ENCODE peak calls at places on chromosomes 2 and 18, in six cellular contexts. D is astrocyte, F is tibial artery, C is thyroid gland, U is fibroblast of lung, I is left ventricle myocardium inferior. E is an unnamed sample.

GRCh38 chr2:19100570-19100969 is 257.9 kb downstream of the OSR1 start:
- DNase-seq in D (no peak), F (no peak), C (peak; percentile 21), U (no peak), I (no peak), E (no peak)

GRCh38 chr18:56910967-56911366 is 235.9 kb upstream of the BOD1L2 start:
- DNase-seq in D (no peak), F (no peak), C (no peak), U (no peak), I (no peak), E (no peak)

GRCh38 chr18:8339958-8340357 is 269.3 kb upstream of the RAB12 start:
- DNase-seq in D (no peak), F (no peak), C (no peak), U (no peak), I (peak; percentile 23), E (no peak)

GRCh38 chr18:13425357-13426095 is 207.0 kb downstream of the LDLRAD4 start:
- DNase-seq in D (no peak), F (no peak), C (no peak), U (no peak), I (no peak), E (no peak)

GRCh38 chr2:218815244-218815637 is 16.4 kb downstream of the PRKAG3 start:
- DNase-seq in D (no peak), F (no peak), C (no peak), U (no peak), I (no peak), E (no peak)

GRCh38 chr2:224882291-224883171 is 159.7 kb downstream of the DOCK10 start:
- DNase-seq in D (peak; percentile 90), F (no peak), C (no peak), U (peak; percentile 90), I (no peak), E (peak; percentile 88)

GRCh38 chr18:35999925-36000324 is 27.4 kb downstream of the RMP24 start:
- DNase-seq in D (no peak), F (no peak), C (no peak), U (no peak), I (no peak), E (no peak)

GRCh38 chr2:143128681-143129580 is at the start of gene ARHGAP15:
- DNase-seq in D (no peak), F (no peak), C (peak; percentile 12), U (no peak), I (no peak), E (no peak)

GRCh38 chr18:8685141-8685913 is 20.0 kb upstream of the MTCL1 start:
- DNase-seq in D (peak; percentile 70), F (no peak), C (no peak), U (no peak), I (no peak), E (peak; percentile 54)

GRCh38 chr18:14940738-14941137 is 192.8 kb downstream of the ANKRD30B start:
- DNase-seq in D (no peak), F (no peak), C (no peak), U (no peak), I (no peak), E (no peak)
- H3K9me3 ChIP-seq in D (peaks cover 12% of the 10 kb centered on the region), F (no peaks in the 10 kb centered on the region), C (no peaks in the 10 kb centered on the region), U (no peaks in the 10 kb centered on the region), I (no peaks in the 10 kb centered on the region), E (no peaks in the 10 kb centered on the region)

GRCh38 chr18:5964108-5964507 is 68.8 kb upstream of the TMEM200C start:
- DNase-seq in D (no peak), F (no peak), C (no peak), U (no peak), I (no peak), E (no peak)
- H3K9me3 ChIP-seq in D (no peaks in the 10 kb centered on the region), F (no peaks in the 10 kb centered on the region), C (no peaks in the 10 kb centered on the region), U (no peaks in the 10 kb centered on the region), I (no peaks in the 10 kb centered on the region), E (no peaks in the 10 kb centered on the region)

DNA sequence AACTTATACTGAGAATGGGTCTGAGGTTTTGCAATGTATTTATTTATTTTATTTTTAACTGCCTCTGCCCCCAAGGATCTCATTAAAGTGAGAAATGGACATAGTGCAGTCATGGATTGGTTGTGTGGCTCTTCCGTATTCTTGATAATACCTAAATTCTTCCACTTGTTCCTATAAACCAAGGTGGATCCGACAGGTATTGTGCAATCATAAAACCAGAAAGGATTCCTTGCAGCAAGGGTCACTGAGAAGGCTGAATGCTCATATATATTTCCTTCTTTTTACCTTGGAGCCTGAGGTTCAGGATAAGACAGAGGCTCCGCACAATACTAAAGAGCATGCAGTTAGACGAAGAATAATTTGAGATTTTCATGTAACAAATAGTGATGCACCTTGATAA is 826.0 kb upstream of the SOX11 start:
- DNase-seq in D (no peak), F (no peak), C (no peak), U (no peak), I (no peak), E (no peak)
- H3K9me3 ChIP-seq in D (no peaks in the 10 kb centered on the region), F (no peaks in the 10 kb centered on the region), C (no peaks in the 10 kb centered on the region), U (no peaks in the 10 kb centered on the region), I (no peaks in the 10 kb centered on the region), E (peaks cover 6% of the 10 kb centered on the region)

DNA sequence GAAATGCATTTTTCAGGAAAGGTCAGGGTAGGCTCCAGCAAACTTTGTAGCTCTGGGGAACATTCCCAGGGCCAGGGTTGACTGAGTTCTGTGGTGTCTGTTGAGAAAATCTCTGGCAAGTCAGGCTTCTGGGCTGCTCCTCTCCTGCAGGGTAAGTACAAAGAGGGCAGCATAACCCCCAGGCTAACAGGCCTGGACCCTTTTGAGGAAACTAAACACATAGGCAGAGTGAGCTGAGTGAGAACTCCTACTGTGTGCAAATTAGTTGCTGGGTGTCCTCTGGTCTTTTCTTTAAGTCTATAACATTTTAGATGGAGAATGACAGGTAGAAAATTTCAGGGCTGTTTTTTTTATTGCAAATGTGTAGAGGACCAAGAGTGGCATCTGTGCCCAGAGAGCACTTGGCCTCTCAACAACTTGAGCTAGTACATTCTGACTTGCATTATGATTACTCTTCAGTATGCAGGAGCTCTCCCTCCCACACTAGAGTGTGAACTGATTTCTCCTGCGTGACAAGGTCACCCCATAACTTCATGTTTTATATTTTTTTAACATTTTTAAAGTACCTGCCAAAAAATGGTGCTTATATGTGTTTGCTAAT is 49.9 kb downstream of the GPR39 start:
- DNase-seq in D (no peak), F (no peak), C (no peak), U (no peak), I (no peak), E (no peak)
- H3K9me3 ChIP-seq in D (peaks cover 46% of the 10 kb centered on the region), F (peaks cover 21% of the 10 kb centered on the region), C (no peaks in the 10 kb centered on the region), U (no peaks in the 10 kb centered on the region), I (peaks cover 67% of the 10 kb centered on the region), E (peaks cover 83% of the 10 kb centered on the region)

DNA sequence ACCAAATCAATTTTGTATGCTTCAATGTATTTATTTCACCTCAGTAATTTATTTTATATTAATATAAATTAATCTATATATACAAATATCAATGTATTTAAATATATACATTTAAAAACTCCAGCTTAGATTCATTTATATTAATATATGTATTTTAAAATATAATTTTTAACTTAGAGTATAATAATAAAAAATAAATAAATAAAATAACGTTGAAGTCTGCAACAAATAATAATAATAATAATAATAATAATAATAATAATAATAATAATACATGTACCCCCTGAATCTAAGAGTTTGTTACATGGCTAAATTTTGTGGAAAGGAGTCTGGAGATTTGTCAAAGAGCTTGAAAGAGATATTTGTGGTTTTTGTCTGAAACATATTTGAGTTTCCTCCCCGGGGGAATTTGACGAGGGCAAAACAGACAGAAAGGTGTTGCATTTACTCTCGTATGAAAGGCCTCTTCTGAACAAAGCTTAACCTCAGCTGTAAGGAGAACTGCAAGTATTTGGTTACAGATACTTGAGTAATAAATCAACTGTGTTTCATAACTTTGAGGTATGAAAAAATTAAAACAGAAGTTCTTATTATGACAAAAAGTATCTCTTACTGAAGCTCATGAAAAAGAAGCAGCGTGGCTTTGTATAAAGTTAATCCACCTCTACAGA is 93.4 kb downstream of the CDH19 start:
- DNase-seq in D (no peak), F (no peak), C (no peak), U (no peak), I (no peak), E (no peak)
- H3K9me3 ChIP-seq in D (no peaks in the 10 kb centered on the region), F (no peaks in the 10 kb centered on the region), C (no peaks in the 10 kb centered on the region), U (no peaks in the 10 kb centered on the region), I (no peaks in the 10 kb centered on the region), E (no peaks in the 10 kb centered on the region)

GRCh38 chr2:62216113-62216512 is 20.2 kb downstream of the B3GNT2 start:
- DNase-seq in D (no peak), F (no peak), C (no peak), U (no peak), I (no peak), E (no peak)
- H3K9me3 ChIP-seq in D (no peaks in the 10 kb centered on the region), F (no peaks in the 10 kb centered on the region), C (no peaks in the 10 kb centered on the region), U (no peaks in the 10 kb centered on the region), I (peaks cover 17% of the 10 kb centered on the region), E (no peaks in the 10 kb centered on the region)

GRCh38 chr2:240478346-240479110 is 43.1 kb downstream of the GPC1 start:
- DNase-seq in D (no peak), F (peak; percentile 11), C (no peak), U (no peak), I (no peak), E (no peak)
- H3K9me3 ChIP-seq in D (no peaks in the 10 kb centered on the region), F (peaks cover 9% of the 10 kb centered on the region), C (no peaks in the 10 kb centered on the region), U (no peaks in the 10 kb centered on the region), I (peaks cover 31% of the 10 kb centered on the region), E (peaks cover 11% of the 10 kb centered on the region)

GRCh38 chr2:190540048-190540447 is 5.5 kb upstream of the NEMP2 start:
- DNase-seq in D (no peak), F (no peak), C (no peak), U (peak; percentile 37), I (no peak), E (no peak)
- H3K9me3 ChIP-seq in D (peaks cover 8% of the 10 kb centered on the region), F (peaks cover 27% of the 10 kb centered on the region), C (no peaks in the 10 kb centered on the region), U (no peaks in the 10 kb centered on the region), I (peaks cover 60% of the 10 kb centered on the region), E (peaks cover 39% of the 10 kb centered on the region)

DNA sequence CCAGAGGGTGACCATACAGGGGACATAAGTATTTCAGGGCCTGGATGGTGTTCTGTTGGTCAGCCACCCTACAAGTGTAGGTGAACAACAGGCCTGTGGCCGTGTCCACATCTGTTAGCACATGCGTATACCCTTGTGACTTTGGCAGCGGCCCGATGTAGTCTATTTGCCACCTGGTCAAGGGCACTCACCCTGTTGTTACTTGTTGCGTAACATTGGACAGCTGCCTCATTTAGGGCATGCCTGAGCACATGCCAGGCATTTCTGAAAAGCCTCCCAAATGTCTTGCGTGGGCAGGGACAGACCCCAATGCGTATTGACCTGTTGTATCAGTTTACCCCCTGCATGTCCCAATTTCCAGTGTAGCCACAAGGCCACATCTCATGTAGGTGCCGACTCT is 235.0 kb downstream of the MBD5 start:
- DNase-seq in D (no peak), F (no peak), C (no peak), U (peak; percentile 1), I (no peak), E (no peak)
- H3K9me3 ChIP-seq in D (peaks cover 7% of the 10 kb centered on the region), F (peaks cover 9% of the 10 kb centered on the region), C (no peaks in the 10 kb centered on the region), U (no peaks in the 10 kb centered on the region), I (peaks cover 10% of the 10 kb centered on the region), E (no peaks in the 10 kb centered on the region)

GRCh38 chr2:89837962-89838625 is 1146.6 kb downstream of the RPIA start:
- DNase-seq in D (no peak), F (no peak), C (no peak), U (no peak), I (no peak), E (no peak)

GRCh38 chr2:89833116-89833779 is 1141.8 kb downstream of the RPIA start:
- DNase-seq in D (no peak), F (no peak), C (no peak), U (no peak), I (no peak), E (no peak)

GRCh38 chr2:89831686-89832498 is 1140.4 kb downstream of the RPIA start:
- DNase-seq in D (no peak), F (no peak), C (no peak), U (no peak), I (no peak), E (no peak)

GRCh38 chr2:89833780-89834117 is 1142.3 kb downstream of the RPIA start:
- DNase-seq in D (peak; percentile 54), F (no peak), C (no peak), U (peak; percentile 43), I (no peak), E (peak; percentile 21)

GRCh38 chr2:89834306-89834705 is 1142.8 kb downstream of the RPIA start:
- DNase-seq in D (no peak), F (no peak), C (no peak), U (no peak), I (no peak), E (no peak)
- H3K9me3 ChIP-seq in D (peaks cover 41% of the 10 kb centered on the region), F (peaks cover 20% of the 10 kb centered on the region), C (no peaks in the 10 kb centered on the region), U (peaks cover 18% of the 10 kb centered on the region), I (no peaks in the 10 kb centered on the region), E (peaks cover 22% of the 10 kb centered on the region)

E was measured in adipocyte.